ENCODE peak calls at places on chromosomes 13 and 19, in four cellular contexts. G is mesendoderm, L is HCT116, K is lower leg skin. H is an unnamed sample.

GRCh38 chr19:2680808-2681207 is 21.7 kb downstream of the GNG7 start:
- DNase-seq in G (no peak), K (no peak), L (no peak), H (no peak)

GRCh38 chr19:14758816-14759215 is 19.5 kb downstream of the ADGRE2 start:
- DNase-seq in G (peak; percentile 39), L (no peak), K (no peak), H (no peak)

GRCh38 chr19:40190891-40191835 is at the start of gene MAP3K10:
- DNase-seq in L (no peak), K (peak; percentile 34), G (peak; percentile 54), H (no peak)

GRCh38 chr13:42017264-42017663 is 31.2 kb upstream of the DGKH start:
- DNase-seq in G (no peak), L (no peak), K (no peak), H (no peak)

GRCh38 chr13:101916108-101916757 is 463.8 kb downstream of the ITGBL1 start:
- DNase-seq in L (no peak), G (peak; percentile 74), K (no peak), H (no peak)

GRCh38 chr13:73090812-73091187 is 32.0 kb downstream of the KLF5 start:
- DNase-seq in K (no peak), L (no peak), G (no peak), H (no peak)

GRCh38 chr13:99505814-99506269 is 4.6 kb downstream of the TM9SF2 start:
- DNase-seq in G (no peak), K (no peak), L (no peak), H (no peak)

GRCh38 chr13:91185294-91185863 is 162.1 kb upstream of the MIR17HG start:
- DNase-seq in L (peak; percentile 7), G (peak; percentile 16), K (no peak), H (no peak)

GRCh38 chr19:58203814-58204475 is 21.1 kb downstream of the ZNF274 start:
- DNase-seq in G (peak; percentile 61), K (no peak), L (no peak), H (no peak)